ENCODE peak calls at places on chromosomes 5 and 9, in five cellular contexts. One of them, this sample, is unnamed.

GRCh38 chr5:108739906-108740305 is 7.8 kb upstream of the FER start:
- DNase-seq in CD8-positive, alpha-beta T cell: no peak
- DNase-seq in GM23338: no peak
- DNase-seq in SK-N-SH: no peak
- DNase-seq in stomach: no peak
- DNase-seq in this sample: no peak

GRCh38 chr5:164353155-164353554 is 847.7 kb downstream of the MAT2B start:
- DNase-seq in CD8-positive, alpha-beta T cell: no peak
- DNase-seq in GM23338: no peak
- DNase-seq in SK-N-SH: peak; percentile 39
- DNase-seq in stomach: no peak
- DNase-seq in this sample: no peak

GRCh38 chr9:98280574-98280973 is 25.1 kb upstream of the TBC1D2 start:
- DNase-seq in CD8-positive, alpha-beta T cell: no peak
- DNase-seq in GM23338: no peak
- DNase-seq in SK-N-SH: peak; percentile 85
- DNase-seq in stomach: no peak
- DNase-seq in this sample: no peak

GRCh38 chr5:176901260-176902101 is 2.3 kb upstream of the HK3 start:
- DNase-seq in CD8-positive, alpha-beta T cell: no peak
- DNase-seq in GM23338: no peak
- DNase-seq in SK-N-SH: no peak
- DNase-seq in stomach: no peak
- DNase-seq in this sample: no peak

GRCh38 chr5:170100051-170100943 is 5.4 kb upstream of the FOXI1 start:
- DNase-seq in CD8-positive, alpha-beta T cell: peak; percentile 50
- DNase-seq in GM23338: peak; percentile 95
- DNase-seq in SK-N-SH: peak; percentile 78
- DNase-seq in stomach: peak; percentile 74
- DNase-seq in this sample: peak; percentile 57

GRCh38 chr5:23072179-23072578 is 219.0 kb upstream of the CDH12 start:
- DNase-seq in CD8-positive, alpha-beta T cell: no peak
- DNase-seq in GM23338: no peak
- DNase-seq in SK-N-SH: no peak
- DNase-seq in stomach: no peak
- DNase-seq in this sample: no peak

GRCh38 chr9:133122935-133123611 is 2.0 kb upstream of the RALGDS start:
- DNase-seq in CD8-positive, alpha-beta T cell: no peak
- DNase-seq in GM23338: peak; percentile 29
- DNase-seq in SK-N-SH: peak; percentile 60
- DNase-seq in stomach: no peak
- DNase-seq in this sample: no peak

GRCh38 chr5:2833513-2833912 is 82.0 kb upstream of the IRX2 start:
- DNase-seq in CD8-positive, alpha-beta T cell: no peak
- DNase-seq in GM23338: no peak
- DNase-seq in SK-N-SH: no peak
- DNase-seq in stomach: no peak
- DNase-seq in this sample: no peak

GRCh38 chr5:175558801-175559480 is 80.6 kb downstream of the SFXN1 start:
- DNase-seq in CD8-positive, alpha-beta T cell: no peak
- DNase-seq in GM23338: no peak
- DNase-seq in SK-N-SH: no peak
- DNase-seq in stomach: no peak
- DNase-seq in this sample: no peak

GRCh38 chr5:109740329-109740728 is 50.6 kb downstream of the MAN2A1 start:
- DNase-seq in CD8-positive, alpha-beta T cell: no peak
- DNase-seq in GM23338: peak; percentile 18
- DNase-seq in SK-N-SH: no peak
- DNase-seq in stomach: peak; percentile 47
- DNase-seq in this sample: no peak

DNA sequence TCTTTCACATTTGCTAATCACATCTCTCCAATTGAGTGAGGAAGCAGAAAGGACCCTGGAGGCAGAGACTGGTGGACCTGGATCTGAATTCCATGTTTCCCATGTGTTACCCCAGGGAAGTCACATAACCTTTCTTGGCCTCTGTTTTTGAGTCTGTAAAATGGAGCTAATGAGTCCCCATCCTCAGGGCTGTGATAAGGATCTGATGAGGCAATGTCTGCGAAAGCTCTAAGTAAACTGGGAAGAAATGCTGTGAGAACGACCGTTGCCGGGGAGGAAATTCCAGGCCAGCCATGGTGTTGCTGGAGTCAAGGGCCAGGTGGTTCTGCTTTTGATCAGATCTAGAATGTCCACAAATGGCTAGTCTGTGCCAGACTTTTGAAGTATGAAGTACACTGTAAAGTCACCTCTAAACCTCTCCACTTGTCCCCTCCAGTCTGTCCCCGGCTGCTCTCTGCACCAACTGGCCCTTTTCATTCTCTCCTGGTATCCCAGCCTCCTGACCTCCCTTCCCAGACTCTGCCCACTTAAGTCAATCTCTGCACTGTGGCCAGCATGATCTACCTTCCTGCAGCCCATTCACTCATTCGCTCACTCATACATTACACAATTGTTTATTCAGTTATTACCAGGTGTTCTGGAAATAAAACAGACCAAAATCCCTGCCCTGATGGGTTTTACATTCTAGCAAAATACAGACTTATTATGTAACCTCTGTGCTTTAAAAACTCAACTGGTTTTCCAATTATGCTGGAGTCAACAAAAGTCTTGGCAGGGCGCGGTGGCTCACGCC is 32.5 kb upstream of the N4BP3 start:
- DNase-seq in CD8-positive, alpha-beta T cell: no peak
- DNase-seq in GM23338: no peak
- DNase-seq in SK-N-SH: no peak
- DNase-seq in stomach: no peak
- DNase-seq in this sample: no peak
- H3K36me3 ChIP-seq in CD8-positive, alpha-beta T cell: no peaks in the 10 kb centered on the region
- H3K36me3 ChIP-seq in GM23338: no peaks in the 10 kb centered on the region
- H3K36me3 ChIP-seq in SK-N-SH: no peaks in the 10 kb centered on the region
- H3K36me3 ChIP-seq in stomach: no peaks in the 10 kb centered on the region
- H3K36me3 ChIP-seq in this sample: no peaks in the 10 kb centered on the region

DNA sequence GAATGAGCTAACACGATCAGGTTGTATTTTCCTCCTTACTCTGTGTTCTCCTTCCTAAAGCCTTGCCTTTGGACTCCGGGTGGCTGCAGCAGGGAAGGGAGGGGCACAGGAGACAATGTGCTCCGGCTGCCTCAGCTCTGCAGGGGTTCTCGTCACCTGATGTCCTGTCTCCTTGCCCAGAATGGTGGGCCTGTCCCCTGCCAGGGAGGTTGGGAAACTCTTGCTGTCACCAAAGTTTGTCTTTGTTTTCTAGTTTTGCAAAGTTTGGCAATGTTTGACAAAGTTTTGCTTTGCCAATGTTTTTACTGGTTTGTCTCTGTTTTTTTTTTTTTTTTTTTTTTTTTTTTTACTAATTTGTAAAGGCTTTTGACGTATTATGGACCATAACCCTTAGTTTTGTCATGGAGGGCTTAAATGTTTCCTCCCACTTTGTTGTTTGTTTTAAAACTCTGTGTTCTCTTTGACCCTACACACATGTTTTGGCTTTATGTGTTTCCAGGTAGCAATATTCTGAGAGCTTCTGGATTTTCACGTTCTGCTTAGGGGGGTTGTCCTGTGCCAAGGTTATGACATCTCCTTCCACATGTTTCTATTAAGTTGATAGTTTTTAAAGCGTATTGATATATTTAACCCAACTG is 49.3 kb downstream of the GADD45G start:
- DNase-seq in CD8-positive, alpha-beta T cell: no peak
- DNase-seq in GM23338: no peak
- DNase-seq in SK-N-SH: no peak
- DNase-seq in stomach: no peak
- DNase-seq in this sample: no peak
- H3K4me1 ChIP-seq in CD8-positive, alpha-beta T cell: peaks cover 11% of the 10 kb centered on the region
- H3K4me1 ChIP-seq in GM23338: peaks cover 24% of the 10 kb centered on the region
- H3K4me1 ChIP-seq in SK-N-SH: no peaks in the 10 kb centered on the region
- H3K4me1 ChIP-seq in stomach: no peaks in the 10 kb centered on the region
- H3K4me1 ChIP-seq in this sample: peaks cover 8% of the 10 kb centered on the region

DNA sequence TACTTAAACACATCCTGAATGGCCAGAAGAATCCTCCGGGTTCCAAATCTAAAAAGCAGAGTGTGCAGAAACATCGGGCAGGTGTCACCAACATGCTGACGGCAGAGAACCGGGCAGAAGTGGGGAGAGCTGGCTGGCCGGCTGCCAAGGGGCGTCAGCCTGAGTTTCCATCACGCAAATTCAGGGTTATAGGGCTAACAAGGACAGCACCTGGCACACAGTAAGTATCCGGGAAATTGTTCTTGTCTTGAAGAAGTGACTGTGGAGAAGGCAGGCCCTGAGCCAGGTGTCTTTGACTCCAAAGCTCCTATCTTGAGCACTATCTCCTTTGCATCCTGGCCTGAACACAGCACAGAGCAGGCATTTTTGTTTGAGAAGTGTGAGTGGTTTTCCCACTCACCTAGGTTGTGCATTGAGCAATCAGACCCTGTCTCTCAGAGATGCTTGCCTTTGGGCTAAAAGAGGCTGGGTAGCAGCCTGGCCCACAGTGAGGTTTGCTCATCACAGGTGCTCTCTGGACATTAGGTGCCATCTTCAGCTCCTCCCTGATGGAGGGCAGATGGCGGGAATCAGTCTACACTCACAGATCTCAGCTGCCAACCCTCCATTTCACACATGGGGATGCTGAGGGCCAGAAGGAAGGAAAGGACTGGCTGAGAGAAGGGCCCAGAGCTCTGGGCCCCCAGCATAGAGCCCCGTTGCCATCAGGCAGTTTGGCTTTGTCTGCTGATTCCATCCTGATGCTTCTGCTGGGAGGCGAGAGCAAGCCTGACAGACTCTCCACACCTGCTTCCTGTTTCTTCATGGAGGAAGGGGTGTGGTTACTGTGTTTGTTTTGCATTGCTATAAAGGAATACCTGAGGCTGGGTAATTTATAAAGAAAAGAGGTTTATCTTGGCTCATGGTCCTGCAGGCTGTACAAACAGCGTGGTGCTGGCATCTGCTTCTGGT is 52.8 kb downstream of the WHRN start:
- DNase-seq in CD8-positive, alpha-beta T cell: no peak
- DNase-seq in GM23338: peak; percentile 32
- DNase-seq in SK-N-SH: no peak
- DNase-seq in stomach: peak; percentile 55
- DNase-seq in this sample: no peak
- H3K27ac ChIP-seq in CD8-positive, alpha-beta T cell: no peak overlapping the region
- H3K27ac ChIP-seq in GM23338: no peak overlapping the region
- H3K27ac ChIP-seq in SK-N-SH: no peak overlapping the region
- H3K27ac ChIP-seq in stomach: no peak overlapping the region
- H3K27ac ChIP-seq in this sample: no peak overlapping the region

DNA sequence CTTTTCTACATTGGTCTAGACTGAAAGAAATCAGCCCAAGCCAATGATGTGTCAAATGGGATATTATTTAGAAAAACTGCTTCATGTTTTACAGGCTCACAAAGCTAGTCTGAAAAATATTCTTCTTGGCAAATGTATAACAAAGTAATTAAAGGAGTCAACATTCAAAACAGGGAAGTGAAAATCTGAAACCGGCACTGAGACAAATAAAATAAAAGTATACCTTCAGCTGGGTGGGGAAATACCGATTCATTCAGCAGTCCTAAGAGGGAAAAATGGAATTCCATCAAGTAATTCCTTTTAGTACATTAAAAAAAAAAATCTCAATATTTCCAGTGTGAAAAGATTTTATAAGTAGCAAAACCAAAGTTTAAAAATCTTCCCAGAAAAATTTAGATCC is 259.6 kb upstream of the SLC24A2 start:
- DNase-seq in CD8-positive, alpha-beta T cell: no peak
- DNase-seq in GM23338: no peak
- DNase-seq in SK-N-SH: no peak
- DNase-seq in stomach: no peak
- DNase-seq in this sample: no peak
- H3K36me3 ChIP-seq in CD8-positive, alpha-beta T cell: no peaks in the 10 kb centered on the region
- H3K36me3 ChIP-seq in GM23338: no peaks in the 10 kb centered on the region
- H3K36me3 ChIP-seq in SK-N-SH: no peaks in the 10 kb centered on the region
- H3K36me3 ChIP-seq in stomach: no peaks in the 10 kb centered on the region
- H3K36me3 ChIP-seq in this sample: no peaks in the 10 kb centered on the region

GRCh38 chr9:136902259-136902821 is 16.0 kb downstream of the TRAF2 start:
- DNase-seq in CD8-positive, alpha-beta T cell: peak; percentile 60
- DNase-seq in GM23338: no peak
- DNase-seq in SK-N-SH: no peak
- DNase-seq in stomach: peak; percentile 89
- DNase-seq in this sample: peak; percentile 82

GRCh38 chr9:136899196-136899595 is 12.9 kb downstream of the TRAF2 start:
- DNase-seq in CD8-positive, alpha-beta T cell: no peak
- DNase-seq in GM23338: no peak
- DNase-seq in SK-N-SH: no peak
- DNase-seq in stomach: peak; percentile 36
- DNase-seq in this sample: no peak

GRCh38 chr9:136901516-136902258 is 15.4 kb downstream of the TRAF2 start:
- DNase-seq in CD8-positive, alpha-beta T cell: peak; percentile 23
- DNase-seq in GM23338: no peak
- DNase-seq in SK-N-SH: no peak
- DNase-seq in stomach: peak; percentile 57
- DNase-seq in this sample: peak; percentile 79

GRCh38 chr9:136900988-136901515 is 14.7 kb downstream of the TRAF2 start:
- DNase-seq in CD8-positive, alpha-beta T cell: no peak
- DNase-seq in GM23338: no peak
- DNase-seq in SK-N-SH: no peak
- DNase-seq in stomach: peak; percentile 36
- DNase-seq in this sample: no peak

DNA sequence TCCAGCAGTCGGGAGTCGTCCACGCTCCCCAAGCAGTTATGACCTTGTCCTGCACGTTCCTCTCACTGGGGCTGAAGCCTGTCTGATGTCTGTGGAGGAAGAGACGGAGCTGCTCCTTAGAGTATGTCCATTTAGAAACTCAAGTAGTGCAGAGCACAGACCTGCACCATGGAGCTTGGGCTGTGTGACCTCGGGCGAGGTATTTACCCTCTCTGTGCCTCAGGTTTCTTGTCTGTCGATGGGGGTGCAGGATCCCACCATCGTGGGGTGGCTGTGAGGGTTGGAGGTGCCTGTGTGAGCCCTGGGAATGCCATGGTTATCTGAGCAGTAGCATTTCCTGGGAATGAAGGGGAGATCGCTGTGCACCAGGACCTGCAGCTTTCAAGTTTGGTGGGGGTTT is 14.2 kb downstream of the TRAF2 start:
- DNase-seq in CD8-positive, alpha-beta T cell: no peak
- DNase-seq in GM23338: no peak
- DNase-seq in SK-N-SH: no peak
- DNase-seq in stomach: no peak
- DNase-seq in this sample: no peak
- H3K4me1 ChIP-seq in CD8-positive, alpha-beta T cell: peaks cover 18% of the 10 kb centered on the region
- H3K4me1 ChIP-seq in GM23338: no peaks in the 10 kb centered on the region
- H3K4me1 ChIP-seq in SK-N-SH: peaks cover 19% of the 10 kb centered on the region
- H3K4me1 ChIP-seq in stomach: peaks cover 34% of the 10 kb centered on the region
- H3K4me1 ChIP-seq in this sample: peaks cover 34% of the 10 kb centered on the region

DNA sequence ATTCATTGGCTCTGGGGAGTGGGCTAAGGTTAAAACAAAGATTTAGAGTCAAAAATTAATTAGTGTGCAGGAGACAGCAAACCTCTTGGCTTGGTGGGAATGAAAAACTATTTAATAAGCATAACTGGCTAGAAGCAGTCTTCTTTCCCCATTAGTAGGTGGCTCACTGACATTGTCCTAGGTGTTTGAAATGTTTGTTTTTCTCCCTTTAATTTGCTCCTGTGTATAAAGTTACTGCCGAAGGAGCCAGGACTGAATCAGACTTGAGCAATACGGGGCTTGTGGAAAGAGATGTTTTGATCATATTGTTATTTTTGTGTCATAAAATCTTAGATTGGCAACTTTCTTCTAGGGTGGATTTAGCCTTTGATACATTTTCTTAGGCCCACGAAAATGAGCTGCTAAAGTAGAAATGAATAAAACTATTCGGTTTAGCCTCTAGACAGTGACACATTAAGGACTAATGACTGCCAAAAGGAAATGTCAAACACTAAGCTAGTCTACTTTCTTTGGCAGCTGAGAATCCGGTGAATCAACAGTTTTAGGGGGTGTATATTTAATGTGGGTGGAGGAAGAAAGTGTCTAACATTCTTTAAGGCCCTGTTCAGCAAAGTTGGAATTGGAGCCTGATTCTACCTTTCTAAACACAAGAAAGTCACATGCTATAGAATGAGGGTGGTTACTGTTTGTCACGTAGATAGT is 30.2 kb downstream of the LRRTM2 start:
- DNase-seq in CD8-positive, alpha-beta T cell: no peak
- DNase-seq in GM23338: no peak
- DNase-seq in SK-N-SH: no peak
- DNase-seq in stomach: no peak
- DNase-seq in this sample: no peak
- H3K27ac ChIP-seq in CD8-positive, alpha-beta T cell: no peak overlapping the region
- H3K27ac ChIP-seq in GM23338: peak overlapping the region; percentile 41
- H3K27ac ChIP-seq in SK-N-SH: peak overlapping the region; percentile 72
- H3K27ac ChIP-seq in stomach: no peak overlapping the region
- H3K27ac ChIP-seq in this sample: no peak overlapping the region

This sample was measured in CD8-positive, alpha-beta memory T cell.